ENCODE peak calls at places on chromosomes 16 and 17, in five cellular contexts. U is stomach, I is lower leg skin, H is tibial nerve, E is upper lobe of left lung. A is an unnamed sample.

GRCh38 chr17:57557793-57558681 is 187.1 kb downstream of the CCDC182 start:
- DNase-seq in E (no peak), H (no peak), I (peak), U (no peak), A (no peak)

GRCh38 chr17:64534187-64534586 is 27.4 kb downstream of the CEP95 start:
- DNase-seq in H (no peak), U (no peak), I (no peak), E (no peak), A (no peak)

GRCh38 chr16:81443688-81444447 is 740 bp upstream of the CMIP start:
- DNase-seq in H (no peak), E (no peak), U (no peak), I (peak), A (no peak)

GRCh38 chr17:1179635-1180433 is at the start of gene ABR:
- DNase-seq in I (no peak), U (peak), H (no peak), E (peak), A (no peak)

GRCh38 chr17:59837362-59838195 is 55.2 kb downstream of the TUBD1 start:
- DNase-seq in E (peak), U (peak), I (peak), H (no peak), A (no peak)

GRCh38 chr16:72794319-72794718 is 253.6 kb downstream of the ZFHX3 start:
- DNase-seq in H (no peak), I (no peak), U (no peak), E (no peak), A (peak)

GRCh38 chr17:57553525-57553924 is 191.6 kb downstream of the CCDC182 start:
- DNase-seq in E (no peak), U (no peak), H (no peak), I (no peak), A (no peak)

GRCh38 chr16:24499193-24499814 is 40.1 kb upstream of the RBBP6 start:
- DNase-seq in E (no peak), H (no peak), I (no peak), U (no peak), A (no peak)

GRCh38 chr16:21952040-21952792 is 945 bp upstream of the UQCRC2 start:
- DNase-seq in H (no peak), U (peak), E (peak), I (peak), A (no peak)

GRCh38 chr16:38941-39892 is 14.2 kb downstream of the POLR3K start:
- DNase-seq in E (peak), H (no peak), U (peak), I (no peak), A (no peak)

GRCh38 chr17:73018599-73018998 is 73.9 kb downstream of the SLC39A11 start:
- DNase-seq in U (no peak), I (no peak), H (no peak), E (no peak), A (no peak)

GRCh38 chr16:12178251-12178990 is 201.9 kb downstream of the SNX29 start:
- DNase-seq in I (no peak), E (no peak), H (no peak), U (no peak), A (peak)

GRCh38 chr17:50372708-50373556 is at the start of the genes EME1 and MRPL27:
- DNase-seq in U (peak), I (peak), H (peak), E (peak), A (no peak)
- TF ChIP-seq POLR2A in U (no peak), I (no peak), H (no peak), E (no peak), A (no peak)

GRCh38 chr16:57865746-57866528 is 63.6 kb upstream of the KIFC3 start:
- DNase-seq in I (no peak), U (no peak), E (no peak), H (no peak), A (no peak)

GRCh38 chr16:57859331-57859730 is 57.0 kb upstream of the KIFC3 start:
- DNase-seq in E (peak), U (no peak), I (no peak), H (no peak), A (no peak)

GRCh38 chr16:57866529-57866918 is 64.2 kb upstream of the KIFC3 start:
- DNase-seq in I (no peak), U (no peak), E (no peak), H (no peak), A (no peak)

GRCh38 chr16:57863434-57864160 is 61.3 kb upstream of the KIFC3 start:
- DNase-seq in H (peak), I (peak), U (peak), E (peak), A (no peak)

GRCh38 chr16:57862698-57863433 is 60.6 kb upstream of the KIFC3 start:
- DNase-seq in U (no peak), I (no peak), H (no peak), E (no peak), A (no peak)
- TF ChIP-seq POLR2A in U (no peak), I (no peak), H (no peak), E (no peak), A (no peak)

DNA sequence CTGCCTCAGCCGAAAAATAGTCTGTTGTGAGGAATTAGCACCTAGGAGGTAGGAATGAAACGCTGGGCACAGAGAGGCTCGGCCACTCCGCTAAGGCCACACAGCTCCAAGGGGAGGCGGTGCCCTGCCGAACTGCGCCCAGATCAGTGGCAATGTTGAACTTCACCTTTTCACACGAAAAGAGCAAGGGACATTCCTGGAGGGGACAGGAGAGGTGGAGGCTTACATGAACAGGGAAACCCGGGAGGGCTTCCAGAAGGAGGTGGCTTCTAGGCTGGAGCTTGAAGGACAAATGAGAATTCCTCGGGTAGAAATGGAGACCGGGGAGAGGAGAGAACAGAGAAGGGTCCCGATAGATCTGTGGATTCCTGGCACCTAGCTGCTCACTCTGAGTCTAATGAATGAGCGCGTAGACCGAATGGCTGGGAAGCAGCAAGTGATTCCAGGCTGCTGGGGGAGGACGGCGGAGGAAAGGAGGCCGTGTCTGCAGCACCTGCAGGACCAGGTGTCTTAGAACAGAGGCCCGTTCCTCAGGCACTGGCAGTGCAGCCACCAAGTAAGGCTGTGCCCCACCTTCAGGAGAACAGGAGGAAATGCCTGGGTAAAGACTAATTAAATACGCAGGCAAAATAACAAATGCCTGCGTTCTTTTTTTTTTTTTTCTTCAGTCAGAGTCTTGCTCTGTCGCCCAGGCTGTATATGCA is 723 bp upstream of the SLC38A10 start:
- DNase-seq in I (no peak), E (peak), U (peak), H (no peak), A (no peak)
- TF ChIP-seq POLR2A in I (no peak), E (no peak), U (peak), H (no peak), A (no peak)

GRCh38 chr16:30113031-30113710 is at the start of gene GDPD3:
- DNase-seq in E (peak), U (peak), I (no peak), H (no peak), A (no peak)
- TF ChIP-seq POLR2A in E (no peak), U (no peak), I (no peak), H (no peak), A (no peak)

DNA sequence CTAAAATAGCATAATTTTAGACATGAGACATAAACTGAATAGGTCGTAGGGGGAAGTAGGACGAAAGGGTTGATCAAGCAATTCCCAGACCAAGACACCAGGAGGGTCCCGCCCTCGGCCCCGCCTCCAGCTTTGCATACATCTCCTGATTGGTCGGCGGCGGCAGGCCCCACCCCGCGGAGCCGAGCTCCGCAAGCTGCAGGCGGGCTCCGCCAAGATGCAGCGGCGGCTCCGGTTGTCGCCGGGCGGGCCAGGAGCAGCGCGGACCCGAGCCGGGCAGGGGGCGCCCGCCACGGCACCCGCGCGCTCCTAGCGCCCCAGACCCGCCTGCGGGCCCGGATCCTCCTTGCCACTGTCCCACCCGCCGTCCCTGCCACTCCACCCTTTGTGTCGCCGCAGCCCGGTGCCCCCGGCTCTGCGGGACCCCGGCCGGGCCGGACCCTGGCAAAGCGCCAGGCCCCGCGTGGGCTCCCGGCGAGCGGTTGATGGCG is at the start of gene CDR2L:
- DNase-seq in E (peak), U (peak), I (peak), H (peak), A (no peak)
- TF ChIP-seq POLR2A in E (no peak), U (no peak), I (no peak), H (peak), A (peak)

DNA sequence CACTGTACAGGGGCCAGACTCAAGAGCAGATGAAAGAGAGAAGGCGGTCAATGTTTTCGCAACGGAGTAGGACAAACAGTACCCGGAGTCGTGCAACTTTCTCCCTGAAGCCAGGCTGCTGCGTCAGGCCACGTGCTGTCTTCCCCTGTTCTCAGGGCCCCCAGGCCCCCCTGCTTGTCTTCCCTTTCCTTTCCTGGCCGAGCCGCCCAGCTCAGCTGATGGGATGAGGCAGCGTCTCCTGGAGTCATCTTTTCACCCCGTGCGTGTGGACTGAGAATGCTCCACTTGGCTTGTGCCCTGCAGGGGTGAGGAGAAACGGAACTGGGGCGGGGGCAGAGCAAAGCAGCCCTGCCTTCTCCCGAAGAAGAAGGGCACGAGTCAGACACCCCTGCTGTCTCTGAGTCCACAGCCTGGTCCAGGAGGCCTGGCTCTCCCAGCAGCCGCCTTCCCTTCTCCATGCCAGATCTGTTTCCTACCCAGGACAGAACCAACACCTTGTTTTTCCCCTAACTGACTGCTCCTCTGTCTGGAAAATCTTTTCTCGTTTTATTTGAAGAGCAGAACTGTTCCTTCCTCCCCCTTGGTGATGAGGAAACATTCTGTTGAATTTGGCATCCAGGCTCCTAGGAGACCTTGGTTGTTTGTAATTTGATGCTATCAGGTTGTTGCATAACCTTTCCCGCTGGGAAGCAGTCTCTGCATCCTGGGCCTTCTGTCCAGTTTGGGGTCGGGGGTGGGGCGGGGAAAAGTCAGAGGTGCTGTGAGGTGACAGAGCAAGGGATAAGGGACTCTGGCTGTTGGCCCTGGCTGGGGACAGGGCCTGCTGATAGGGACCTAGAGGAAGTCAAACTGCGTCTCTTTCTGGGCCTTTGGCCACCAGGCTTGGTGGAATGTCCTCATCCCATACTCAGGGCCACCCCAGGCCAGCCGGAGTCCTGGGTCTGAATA is 78.8 kb downstream of the WIPI1 start:
- DNase-seq in I (peak), E (peak), U (peak), H (peak), A (no peak)
- TF ChIP-seq POLR2A in I (no peak), E (no peak), U (no peak), H (peak), A (no peak)